ENCODE peak calls at places on chromosome 16, in six cellular contexts. One of them, this sample, is unnamed. For H3K4me1, the result is how much of the 10 kb centered on the place peaks cover.

GRCh38 chr16:48613061-48613957 is 3.3 kb upstream of the N4BP1 start:
- DNase-seq in upper lobe of left lung: no peak
- DNase-seq in mammary epithelial cell: peak
- DNase-seq in left ventricle myocardium inferior: no peak
- DNase-seq in pancreas: no peak
- DNase-seq in CD4-positive, alpha-beta memory T cell: peak
- DNase-seq in this sample: no peak

GRCh38 chr16:19266774-19267173 is 18.8 kb upstream of the CLEC19A start:
- DNase-seq in CD4-positive, alpha-beta memory T cell: no peak
- DNase-seq in left ventricle myocardium inferior: no peak
- DNase-seq in pancreas: no peak
- DNase-seq in upper lobe of left lung: no peak
- DNase-seq in mammary epithelial cell: no peak
- DNase-seq in this sample: no peak

GRCh38 chr16:48384305-48384981 is 770 bp downstream of the SIAH1 start:
- DNase-seq in CD4-positive, alpha-beta memory T cell: peak
- DNase-seq in pancreas: peak
- DNase-seq in upper lobe of left lung: peak
- DNase-seq in left ventricle myocardium inferior: peak
- DNase-seq in mammary epithelial cell: peak
- DNase-seq in this sample: peak

GRCh38 chr16:72493681-72494415 is 321.9 kb upstream of the PMFBP1 start:
- DNase-seq in upper lobe of left lung: no peak
- DNase-seq in mammary epithelial cell: no peak
- DNase-seq in left ventricle myocardium inferior: no peak
- DNase-seq in pancreas: no peak
- DNase-seq in CD4-positive, alpha-beta memory T cell: no peak
- DNase-seq in this sample: no peak

GRCh38 chr16:4414187-4414909 is 2.0 kb downstream of the CORO7 start:
- DNase-seq in mammary epithelial cell: no peak
- DNase-seq in left ventricle myocardium inferior: no peak
- DNase-seq in CD4-positive, alpha-beta memory T cell: peak
- DNase-seq in pancreas: no peak
- DNase-seq in upper lobe of left lung: no peak
- DNase-seq in this sample: peak

GRCh38 chr16:53899471-53899870 is 195.5 kb downstream of the FTO start:
- DNase-seq in CD4-positive, alpha-beta memory T cell: no peak
- DNase-seq in pancreas: no peak
- DNase-seq in mammary epithelial cell: no peak
- DNase-seq in upper lobe of left lung: no peak
- DNase-seq in left ventricle myocardium inferior: no peak
- DNase-seq in this sample: no peak

GRCh38 chr16:5175263-5175662 is 77.7 kb upstream of the EEF2KMT start:
- DNase-seq in mammary epithelial cell: no peak
- DNase-seq in CD4-positive, alpha-beta memory T cell: no peak
- DNase-seq in left ventricle myocardium inferior: no peak
- DNase-seq in pancreas: no peak
- DNase-seq in upper lobe of left lung: no peak
- DNase-seq in this sample: peak

GRCh38 chr16:6249863-6250262 is 1082.8 kb upstream of the RBFOX1 start:
- DNase-seq in CD4-positive, alpha-beta memory T cell: no peak
- DNase-seq in left ventricle myocardium inferior: no peak
- DNase-seq in pancreas: no peak
- DNase-seq in upper lobe of left lung: no peak
- DNase-seq in mammary epithelial cell: no peak
- DNase-seq in this sample: no peak

GRCh38 chr16:15427648-15428239 is 6.6 kb upstream of the BMERB1 start:
- DNase-seq in left ventricle myocardium inferior: peak
- DNase-seq in upper lobe of left lung: peak
- DNase-seq in CD4-positive, alpha-beta memory T cell: peak
- DNase-seq in pancreas: peak
- DNase-seq in mammary epithelial cell: no peak
- DNase-seq in this sample: no peak

GRCh38 chr16:3642397-3643094 is 11.9 kb upstream of the DNASE1 start:
- DNase-seq in pancreas: no peak
- DNase-seq in left ventricle myocardium inferior: no peak
- DNase-seq in upper lobe of left lung: no peak
- DNase-seq in mammary epithelial cell: peak
- DNase-seq in CD4-positive, alpha-beta memory T cell: no peak
- DNase-seq in this sample: peak

GRCh38 chr16:19933740-19934139 is 49.1 kb upstream of the GPRC5B start:
- DNase-seq in left ventricle myocardium inferior: no peak
- DNase-seq in mammary epithelial cell: no peak
- DNase-seq in upper lobe of left lung: no peak
- DNase-seq in pancreas: no peak
- DNase-seq in CD4-positive, alpha-beta memory T cell: no peak
- DNase-seq in this sample: no peak

GRCh38 chr16:66925322-66925840 is at the start of gene RRAD:
- DNase-seq in CD4-positive, alpha-beta memory T cell: no peak
- DNase-seq in pancreas: no peak
- DNase-seq in left ventricle myocardium inferior: peak
- DNase-seq in mammary epithelial cell: no peak
- DNase-seq in upper lobe of left lung: peak
- DNase-seq in this sample: peak

GRCh38 chr16:65657556-65657955 is 535.7 kb upstream of the CDH11 start:
- DNase-seq in CD4-positive, alpha-beta memory T cell: no peak
- DNase-seq in mammary epithelial cell: no peak
- DNase-seq in left ventricle myocardium inferior: no peak
- DNase-seq in upper lobe of left lung: no peak
- DNase-seq in pancreas: no peak
- DNase-seq in this sample: no peak
- H3K4me1 ChIP-seq in CD4-positive, alpha-beta memory T cell: under half
- H3K4me1 ChIP-seq in mammary epithelial cell: under half
- H3K4me1 ChIP-seq in left ventricle myocardium inferior: under half
- H3K4me1 ChIP-seq in upper lobe of left lung: under half
- H3K4me1 ChIP-seq in pancreas: under half
- H3K4me1 ChIP-seq in this sample: under half

GRCh38 chr16:11869657-11870228 is 18.4 kb upstream of the RSL1D1 start:
- DNase-seq in upper lobe of left lung: no peak
- DNase-seq in left ventricle myocardium inferior: no peak
- DNase-seq in mammary epithelial cell: no peak
- DNase-seq in CD4-positive, alpha-beta memory T cell: no peak
- DNase-seq in pancreas: no peak
- DNase-seq in this sample: no peak
- H3K4me1 ChIP-seq in upper lobe of left lung: under half
- H3K4me1 ChIP-seq in left ventricle myocardium inferior: half or more
- H3K4me1 ChIP-seq in mammary epithelial cell: under half
- H3K4me1 ChIP-seq in CD4-positive, alpha-beta memory T cell: under half
- H3K4me1 ChIP-seq in pancreas: under half
- H3K4me1 ChIP-seq in this sample: under half

DNA sequence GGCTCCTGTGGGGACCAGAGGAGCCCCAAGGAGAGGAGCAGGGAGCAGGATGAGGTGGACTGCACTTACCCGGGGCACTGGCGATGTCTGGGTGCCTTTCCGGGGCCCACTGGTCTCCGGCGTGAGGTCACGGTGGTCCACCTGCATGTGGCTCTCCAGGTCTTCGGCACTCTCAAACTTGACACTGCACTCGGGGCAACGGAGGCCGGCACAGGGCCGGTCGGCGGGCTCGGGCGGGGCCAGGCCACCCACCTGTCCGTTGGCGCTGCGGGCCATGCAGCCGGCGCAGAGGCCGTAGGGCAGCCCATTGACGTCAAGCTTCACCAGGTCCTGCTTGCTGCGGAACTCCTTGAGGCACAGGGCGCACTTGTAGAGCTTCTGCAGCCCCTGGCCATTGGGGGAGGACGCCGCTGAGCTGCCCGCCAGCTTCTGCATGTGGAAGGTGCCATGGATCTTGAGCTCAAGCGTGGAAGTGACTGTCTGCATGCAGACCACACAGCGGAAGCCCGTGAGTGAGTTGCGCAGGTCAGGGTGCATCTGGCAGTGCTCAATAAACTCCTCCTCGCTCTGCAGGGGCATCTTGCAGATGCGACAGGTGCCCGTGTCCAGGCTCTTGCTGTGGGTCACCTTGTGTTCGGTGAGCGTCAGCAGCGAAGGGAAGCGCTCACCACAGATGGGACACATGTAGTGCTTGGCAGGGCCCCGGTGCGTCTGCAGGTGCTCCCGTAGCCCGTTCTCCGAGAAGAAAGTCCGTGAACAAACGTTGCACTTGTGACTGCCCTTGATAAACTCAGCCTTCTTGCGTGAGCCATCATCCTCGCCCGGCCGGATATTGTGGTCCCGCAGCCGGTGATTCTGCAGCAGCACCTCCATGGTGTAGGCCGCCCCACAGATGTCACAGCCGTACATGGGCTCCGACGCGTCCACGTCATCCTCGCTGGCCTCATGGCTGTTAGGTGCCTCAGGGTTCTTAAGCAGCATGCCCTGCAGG is 220.0 kb downstream of the ZNF423 start:
- DNase-seq in mammary epithelial cell: no peak
- DNase-seq in upper lobe of left lung: peak
- DNase-seq in CD4-positive, alpha-beta memory T cell: no peak
- DNase-seq in pancreas: no peak
- DNase-seq in left ventricle myocardium inferior: no peak
- DNase-seq in this sample: no peak
- H3K4me1 ChIP-seq in mammary epithelial cell: under half
- H3K4me1 ChIP-seq in upper lobe of left lung: under half
- H3K4me1 ChIP-seq in CD4-positive, alpha-beta memory T cell: under half
- H3K4me1 ChIP-seq in pancreas: under half
- H3K4me1 ChIP-seq in left ventricle myocardium inferior: under half
- H3K4me1 ChIP-seq in this sample: under half

GRCh38 chr16:85604145-85604705 is 8.9 kb upstream of the GSE1 start:
- DNase-seq in upper lobe of left lung: no peak
- DNase-seq in pancreas: no peak
- DNase-seq in mammary epithelial cell: no peak
- DNase-seq in CD4-positive, alpha-beta memory T cell: no peak
- DNase-seq in left ventricle myocardium inferior: no peak
- DNase-seq in this sample: no peak
- H3K4me1 ChIP-seq in upper lobe of left lung: under half
- H3K4me1 ChIP-seq in pancreas: half or more
- H3K4me1 ChIP-seq in mammary epithelial cell: under half
- H3K4me1 ChIP-seq in CD4-positive, alpha-beta memory T cell: under half
- H3K4me1 ChIP-seq in left ventricle myocardium inferior: under half
- H3K4me1 ChIP-seq in this sample: under half

DNA sequence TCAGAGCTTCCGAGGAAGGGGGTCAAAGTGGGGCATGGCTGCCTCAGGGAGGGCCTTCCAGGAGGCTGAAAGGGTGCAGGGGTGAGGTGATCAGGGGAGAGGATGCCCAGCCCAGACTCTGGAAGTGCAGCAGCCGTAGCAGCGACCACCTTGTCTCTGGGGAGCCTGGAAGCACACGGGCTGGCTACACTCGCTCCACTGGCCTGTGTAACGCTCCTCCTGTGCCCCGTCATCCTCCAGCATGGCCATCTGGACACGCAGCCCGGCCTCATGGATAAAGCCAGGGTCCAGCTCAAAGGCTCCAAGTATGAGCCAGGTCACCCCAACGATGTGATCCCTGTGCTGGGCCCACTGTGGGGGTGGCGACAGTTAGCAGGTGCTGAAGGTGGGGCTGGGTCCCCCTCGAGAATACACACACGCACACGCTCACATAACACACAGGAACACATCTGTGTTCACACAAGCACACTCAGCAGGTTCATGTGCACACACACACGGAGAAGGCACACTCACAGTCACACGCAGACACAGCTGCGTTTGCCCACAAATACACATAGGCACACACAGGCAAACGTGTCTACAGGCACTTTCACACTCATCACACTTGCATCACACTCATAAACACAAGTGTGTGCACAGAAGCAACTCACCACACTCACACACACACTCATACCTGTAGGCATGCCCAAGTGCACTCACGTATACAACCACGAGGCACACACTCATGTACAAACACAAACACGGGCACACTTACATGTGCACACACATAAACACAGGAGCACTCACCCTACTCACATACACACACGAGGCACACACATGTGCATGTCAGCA is 19.3 kb downstream of the POLR3K start:
- DNase-seq in pancreas: no peak
- DNase-seq in mammary epithelial cell: no peak
- DNase-seq in upper lobe of left lung: no peak
- DNase-seq in CD4-positive, alpha-beta memory T cell: no peak
- DNase-seq in left ventricle myocardium inferior: no peak
- DNase-seq in this sample: peak
- H3K4me1 ChIP-seq in pancreas: under half
- H3K4me1 ChIP-seq in mammary epithelial cell: under half
- H3K4me1 ChIP-seq in upper lobe of left lung: under half
- H3K4me1 ChIP-seq in CD4-positive, alpha-beta memory T cell: under half
- H3K4me1 ChIP-seq in left ventricle myocardium inferior: under half
- H3K4me1 ChIP-seq in this sample: under half

GRCh38 chr16:81837312-81837748 is 58.2 kb downstream of the PLCG2 start:
- DNase-seq in left ventricle myocardium inferior: no peak
- DNase-seq in pancreas: no peak
- DNase-seq in CD4-positive, alpha-beta memory T cell: no peak
- DNase-seq in mammary epithelial cell: no peak
- DNase-seq in upper lobe of left lung: no peak
- DNase-seq in this sample: no peak
- H3K4me1 ChIP-seq in left ventricle myocardium inferior: under half
- H3K4me1 ChIP-seq in pancreas: under half
- H3K4me1 ChIP-seq in CD4-positive, alpha-beta memory T cell: under half
- H3K4me1 ChIP-seq in mammary epithelial cell: under half
- H3K4me1 ChIP-seq in upper lobe of left lung: under half
- H3K4me1 ChIP-seq in this sample: under half

GRCh38 chr16:70556063-70556462 is 32.4 kb downstream of the SF3B3 start:
- DNase-seq in upper lobe of left lung: no peak
- DNase-seq in mammary epithelial cell: no peak
- DNase-seq in CD4-positive, alpha-beta memory T cell: no peak
- DNase-seq in pancreas: no peak
- DNase-seq in left ventricle myocardium inferior: no peak
- DNase-seq in this sample: no peak
- H3K4me1 ChIP-seq in upper lobe of left lung: under half
- H3K4me1 ChIP-seq in mammary epithelial cell: under half
- H3K4me1 ChIP-seq in CD4-positive, alpha-beta memory T cell: under half
- H3K4me1 ChIP-seq in pancreas: under half
- H3K4me1 ChIP-seq in left ventricle myocardium inferior: under half
- H3K4me1 ChIP-seq in this sample: under half

This sample was measured in mucosa of descending colon.